ENCODE peak calls at places on chromosomes 3 and 15, in four cellular contexts. I is stimulated activated CD4-positive, alpha-beta T cell treated with anti-CD3 and anti-CD28 coated beads, Interleukin-2, amount 100 ng/mL, for 48 hours; X is brain microvascular endothelial cell; M is amniotic stem cell. Y is an unnamed sample.

GRCh38 chr15:83064859-83065258 is 2.2 kb downstream of the BTBD1 start:
- DNase-seq in X (no peak), I (no peak), M (no peak), Y (no peak)

GRCh38 chr3:41035445-41036022 is 163.8 kb upstream of the CTNNB1 start:
- DNase-seq in I (no peak), M (no peak), X (no peak), Y (no peak)

GRCh38 chr3:11385329-11385728 is 113.1 kb downstream of the ATG7 start:
- DNase-seq in I (no peak), X (no peak), M (no peak), Y (no peak)

GRCh38 chr3:18426597-18426996 is 1.5 kb upstream of the SATB1 start:
- DNase-seq in X (no peak), M (no peak), I (no peak), Y (no peak)

GRCh38 chr3:13622356-13622755 is 73.4 kb downstream of the FBLN2 start:
- DNase-seq in I (no peak), M (no peak), X (no peak), Y (no peak)

GRCh38 chr3:127124135-127124534 is 68.8 kb upstream of the PRR23E start:
- DNase-seq in M (no peak), X (peak; percentile 27), I (no peak), Y (no peak)

GRCh38 chr15:68582236-68582635 is 3.4 kb downstream of the CORO2B start:
- DNase-seq in X (no peak), I (no peak), M (no peak), Y (no peak)

GRCh38 chr3:184532940-184533732 is 28.4 kb upstream of the EPHB3 start:
- DNase-seq in M (no peak), X (no peak), I (no peak), Y (no peak)

GRCh38 chr3:108661699-108662098 is 72.2 kb downstream of the DZIP3 start:
- DNase-seq in I (no peak), X (no peak), M (no peak), Y (no peak)

GRCh38 chr3:35639251-35640185 is at the start of gene ARPP21:
- DNase-seq in X (peak; percentile 34), I (no peak), M (no peak), Y (no peak)

GRCh38 chr3:194328080-194328571 is 23.0 kb downstream of the CPN2 start:
- DNase-seq in X (peak; percentile 28), I (no peak), M (no peak), Y (no peak)

GRCh38 chr3:59367150-59367549 is 317.3 kb upstream of the CFAP20DC start:
- DNase-seq in I (no peak), X (peak; percentile 47), M (no peak), Y (peak; percentile 24)

GRCh38 chr3:72158639-72159005 is 373.7 kb upstream of the PROK2 start:
- DNase-seq in X (no peak), I (no peak), M (no peak), Y (no peak)

GRCh38 chr15:67782592-67782991 is 42.7 kb upstream of the SKOR1 start:
- DNase-seq in I (no peak), X (no peak), M (no peak), Y (no peak)

GRCh38 chr15:71153823-71154524 is 38.7 kb downstream of the THSD4 start:
- DNase-seq in I (no peak), M (no peak), X (no peak), Y (no peak)

GRCh38 chr3:45953536-45953935 is 10.3 kb downstream of the CXCR6 start:
- DNase-seq in I (no peak), M (no peak), X (no peak), Y (no peak)

GRCh38 chr3:185270262-185270955 is 16.6 kb upstream of the EHHADH start:
- DNase-seq in M (no peak), I (no peak), X (peak; percentile 41), Y (peak; percentile 16)

GRCh38 chr3:129664040-129664646 is 57.7 kb upstream of the PLXND1 start:
- DNase-seq in X (no peak), M (no peak), I (no peak), Y (no peak)

GRCh38 chr3:140529096-140529495 is 148.8 kb upstream of the TRIM42 start:
- DNase-seq in M (no peak), X (peak; percentile 88), I (no peak), Y (peak; percentile 60)

GRCh38 chr15:88187195-88187594 is 69.3 kb downstream of the NTRK3 start:
- DNase-seq in I (no peak), M (no peak), X (no peak), Y (no peak)

GRCh38 chr3:106032479-106032878 is 163.7 kb upstream of the CBLB start:
- DNase-seq in X (no peak), M (no peak), I (no peak), Y (no peak)

GRCh38 chr3:111080357-111080937 is 8.8 kb downstream of the NECTIN3 start:
- DNase-seq in X (no peak), I (no peak), M (no peak), Y (peak; percentile 40)

GRCh38 chr15:69578792-69579587 is 126.4 kb downstream of the RPLP1 start:
- DNase-seq in M (no peak), X (no peak), I (no peak), Y (peak; percentile 84)

GRCh38 chr3:17412950-17413530 is 329.4 kb downstream of the TBC1D5 start:
- DNase-seq in X (peak; percentile 52), I (peak; percentile 4), M (peak; percentile 27), Y (peak; percentile 49)

GRCh38 chr3:147413712-147414325 is 4.7 kb downstream of the ZIC1 start:
- DNase-seq in X (peak; percentile 13), M (no peak), I (no peak), Y (no peak)

GRCh38 chr3:57939776-57940175 is 68.4 kb upstream of the FLNB start:
- DNase-seq in X (no peak), M (no peak), I (no peak), Y (no peak)

GRCh38 chr15:52805351-52806283 is 15.5 kb upstream of the ONECUT1 start:
- DNase-seq in M (no peak), I (no peak), X (no peak), Y (no peak)

GRCh38 chr15:49467782-49468181 is 44.7 kb downstream of the FGF7 start:
- DNase-seq in M (no peak), I (no peak), X (no peak), Y (no peak)

GRCh38 chr3:128348805-128349531 is 117.7 kb downstream of the DNAJB8 start:
- DNase-seq in M (no peak), X (no peak), I (no peak), Y (no peak)

GRCh38 chr3:169241928-169242751 is 421.4 kb downstream of the MECOM start:
- DNase-seq in M (no peak), X (peak; percentile 86), I (no peak), Y (peak; percentile 55)